ENCODE peak calls at places on chromosomes 5 and 9, in eight cellular contexts. U is adrenal gland, A is sigmoid colon, H is neural progenitor cell, E is transverse colon, P is left ventricle myocardium inferior, I is cardiac muscle cell, T is lower lobe of right lung. V is an unnamed sample.

GRCh38 chr9:105355810-105356209 is 92.0 kb upstream of the FSD1L start:
- DNase-seq in T (no peak), A (no peak), E (peak; percentile 35), U (no peak), H (no peak), P (no peak), I (peak; percentile 65), V (no peak)

GRCh38 chr5:99543841-99544240 is 615.0 kb upstream of the CHD1 start:
- DNase-seq in H (no peak), P (no peak), I (peak; percentile 10), A (no peak), U (no peak), T (no peak), E (no peak), V (no peak)

GRCh38 chr9:11471321-11471720 is 858.5 kb upstream of the PTPRD start:
- DNase-seq in T (no peak), I (no peak), P (no peak), U (no peak), H (no peak), A (no peak), E (no peak), V (no peak)

GRCh38 chr5:61567337-61567736 is 235.3 kb downstream of the ZSWIM6 start:
- DNase-seq in P (no peak), E (no peak), H (no peak), U (no peak), I (no peak), A (no peak), T (no peak), V (no peak)

GRCh38 chr9:99296375-99296951 is 74.4 kb downstream of the SEC61B start:
- DNase-seq in A (peak; percentile 67), E (no peak), H (no peak), P (peak; percentile 40), U (peak; percentile 53), T (no peak), I (peak; percentile 33), V (no peak)

GRCh38 chr5:110916373-110917049 is 155.0 kb upstream of the TSLP start:
- DNase-seq in P (no peak), A (no peak), H (peak; percentile 23), E (no peak), I (peak; percentile 92), U (no peak), T (no peak), V (peak; percentile 70)

GRCh38 chr9:101235105-101235866 is 149.5 kb downstream of the BAAT start:
- DNase-seq in I (peak; percentile 48), U (no peak), H (peak; percentile 58), E (no peak), P (no peak), A (no peak), T (no peak), V (peak; percentile 45)

GRCh38 chr9:129458155-129458661 is 162.7 kb downstream of the C9orf50 start:
- DNase-seq in A (peak; percentile 80), I (no peak), H (no peak), U (no peak), P (no peak), T (peak; percentile 59), E (peak; percentile 54), V (no peak)

GRCh38 chr5:53126514-53126913 is 17.0 kb upstream of the MOCS2 start:
- DNase-seq in E (no peak), H (no peak), I (peak; percentile 26), P (no peak), U (no peak), A (no peak), T (no peak), V (no peak)

GRCh38 chr5:132298305-132298704 is 4.1 kb downstream of the SLC22A4 start:
- DNase-seq in U (no peak), A (no peak), P (no peak), H (no peak), I (peak; percentile 71), T (no peak), E (no peak), V (no peak)

GRCh38 chr5:4862500-4862899 is 277.6 kb upstream of the ADAMTS16 start:
- DNase-seq in T (no peak), A (no peak), U (no peak), P (no peak), I (peak; percentile 45), E (no peak), H (peak; percentile 64), V (peak; percentile 60)

GRCh38 chr5:167814828-167815227 is 476.6 kb upstream of the WWC1 start:
- DNase-seq in H (no peak), E (no peak), P (no peak), I (peak; percentile 97), A (no peak), U (no peak), T (no peak), V (no peak)

GRCh38 chr5:67773439-67773988 is 442.0 kb upstream of the PIK3R1 start:
- DNase-seq in I (peak; percentile 85), U (no peak), A (peak; percentile 69), P (peak; percentile 26), H (peak; percentile 50), E (peak; percentile 20), T (no peak), V (peak; percentile 55)

GRCh38 chr5:76283670-76284069 is 119.4 kb upstream of the IQGAP2 start:
- DNase-seq in A (no peak), E (no peak), P (no peak), I (no peak), T (no peak), H (no peak), U (no peak), V (no peak)

GRCh38 chr5:142601432-142601831 is 84.5 kb downstream of the FGF1 start:
- DNase-seq in E (no peak), H (peak; percentile 40), T (no peak), P (no peak), I (no peak), U (no peak), A (no peak), V (no peak)

GRCh38 chr5:171226864-171227263 is 82.2 kb upstream of the TLX3 start:
- DNase-seq in H (no peak), U (no peak), T (no peak), E (no peak), I (no peak), A (no peak), P (no peak), V (no peak)

GRCh38 chr5:171221931-171222330 is 87.1 kb upstream of the TLX3 start:
- DNase-seq in T (no peak), H (no peak), E (no peak), I (no peak), U (no peak), P (no peak), A (no peak), V (no peak)

GRCh38 chr5:171223927-171224326 is 85.1 kb upstream of the TLX3 start:
- DNase-seq in I (no peak), P (no peak), A (no peak), T (no peak), U (no peak), E (no peak), H (no peak), V (no peak)

GRCh38 chr5:171226096-171226495 is 83.0 kb upstream of the TLX3 start:
- DNase-seq in U (no peak), P (no peak), H (no peak), A (no peak), E (no peak), T (no peak), I (no peak), V (no peak)
- TF ChIP-seq CTCF in U (no peak), P (no peak), H (peak; percentile 42), A (no peak), E (no peak), T (no peak), I (peak; percentile 14), V (peak; percentile 37)

GRCh38 chr5:134436523-134437339 is 25.1 kb upstream of the CDKN2AIPNL start:
- DNase-seq in U (peak; percentile 89), T (peak; percentile 93), P (peak; percentile 62), H (no peak), E (peak; percentile 86), A (peak; percentile 82), I (peak; percentile 75), V (peak; percentile 83)

GRCh38 chr5:134438641-134439621 is 27.2 kb upstream of the CDKN2AIPNL start:
- DNase-seq in H (no peak), I (peak; percentile 97), T (peak; percentile 88), E (peak; percentile 75), U (peak; percentile 90), P (peak; percentile 78), A (peak; percentile 94), V (peak; percentile 79)

GRCh38 chr5:134435525-134435924 is 23.8 kb upstream of the CDKN2AIPNL start:
- DNase-seq in E (no peak), I (no peak), P (no peak), U (no peak), H (no peak), T (no peak), A (no peak), V (peak; percentile 52)

GRCh38 chr5:134438268-134438622 is 26.6 kb upstream of the CDKN2AIPNL start:
- DNase-seq in P (no peak), A (no peak), H (no peak), U (no peak), E (no peak), T (no peak), I (peak; percentile 87), V (no peak)

DNA sequence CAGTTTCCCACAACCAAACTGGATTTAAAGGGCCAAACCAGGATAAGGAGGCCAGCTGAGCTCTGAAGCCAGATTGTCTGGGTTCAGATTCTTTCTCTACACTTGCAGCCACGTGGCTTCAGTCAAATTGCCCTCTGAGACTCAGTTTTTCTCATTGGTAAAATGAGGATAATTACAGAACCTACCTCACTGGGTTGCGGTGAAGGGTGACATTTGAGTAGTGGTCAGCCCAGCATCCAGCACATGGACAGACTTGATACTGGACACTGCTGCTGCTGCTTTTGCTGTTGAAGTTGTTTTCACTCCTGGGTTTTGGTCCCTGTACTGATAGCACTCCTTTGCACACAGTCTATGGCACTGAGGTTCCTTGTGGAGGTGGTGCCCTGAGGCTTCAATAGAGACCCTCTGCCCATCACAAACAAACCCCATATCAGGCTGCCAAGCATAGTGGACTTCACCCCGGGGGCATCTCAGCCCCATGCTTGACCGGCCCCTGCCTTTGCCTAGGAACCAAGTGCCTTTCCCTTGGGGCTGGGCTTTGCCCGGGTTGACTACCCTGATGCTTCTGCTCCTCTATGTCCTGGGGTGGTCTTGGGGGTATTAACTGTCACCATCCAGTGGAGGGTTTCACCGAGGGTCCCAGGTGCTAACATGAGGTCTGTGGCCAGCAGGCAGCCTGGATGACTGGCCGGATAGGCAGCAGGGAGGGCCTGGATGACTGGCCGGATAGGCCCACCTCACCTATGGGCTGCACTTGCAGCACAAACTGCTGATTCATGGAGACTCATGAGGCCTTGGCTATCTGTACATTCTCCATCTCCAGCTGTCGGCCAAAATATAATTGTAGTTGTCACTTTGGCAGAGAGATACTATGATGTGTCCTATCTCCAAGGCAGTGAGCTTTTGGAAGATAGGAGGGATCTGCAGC is 25.9 kb upstream of the CDKN2AIPNL start:
- DNase-seq in E (no peak), H (no peak), I (peak; percentile 29), U (no peak), A (no peak), P (no peak), T (no peak), V (no peak)
- H3K27ac ChIP-seq in E (peak overlapping the region; percentile 88), H (no peak overlapping the region), I (peak overlapping the region; percentile 61), U (no peak overlapping the region), A (peak overlapping the region; percentile 85), P (peak overlapping the region; percentile 90), T (peak overlapping the region; percentile 84), V (peak overlapping the region; percentile 98)

GRCh38 chr5:10229306-10230048 is 20.2 kb downstream of the ATPSCKMT start:
- DNase-seq in T (no peak), P (no peak), U (no peak), I (peak; percentile 13), E (no peak), H (no peak), A (no peak), V (no peak)
- TF ChIP-seq CTCF in T (no peak), P (no peak), U (no peak), I (peak; percentile 18), E (no peak), H (peak; percentile 21), A (no peak), V (no peak)

GRCh38 chr9:81613002-81613750 is 76.2 kb downstream of the TLE1 start:
- DNase-seq in H (no peak), T (no peak), E (peak; percentile 47), U (peak; percentile 63), A (peak; percentile 92), P (peak; percentile 45), I (peak; percentile 97), V (peak; percentile 75)
- H3K27ac ChIP-seq in H (no peak overlapping the region), T (peak overlapping the region; percentile 66), E (peak overlapping the region; percentile 69), U (no peak overlapping the region), A (peak overlapping the region; percentile 85), P (peak overlapping the region; percentile 91), I (no peak overlapping the region), V (peak overlapping the region; percentile 89)